ENCODE peak calls at places on chromosomes 16 and 17, in seven cellular contexts. One of them, this sample, is unnamed.
A peak's percentile ranks its signal among the peaks of the same experiment; 100 is the strongest.

GRCh38 chr16:12272264-12272663 is 295.7 kb downstream of the SNX29 start:
- DNase-seq in HepG2: no peak
- DNase-seq in K562: no peak
- DNase-seq in H1: no peak
- DNase-seq in GM12878: no peak
- DNase-seq in SK-N-SH: no peak
- DNase-seq in HCT116: no peak
- DNase-seq in this sample: no peak

GRCh38 chr17:7632492-7632894 is 2.6 kb downstream of the SHBG start:
- DNase-seq in K562: peak; percentile 59
- DNase-seq in HepG2: no peak
- DNase-seq in GM12878: no peak
- DNase-seq in H1: peak; percentile 39
- DNase-seq in SK-N-SH: no peak
- DNase-seq in HCT116: peak; percentile 54
- DNase-seq in this sample: peak; percentile 74

GRCh38 chr17:28726396-28726911 is 421 bp upstream of the TLCD1 start:
- DNase-seq in GM12878: no peak
- DNase-seq in HCT116: peak; percentile 53
- DNase-seq in SK-N-SH: no peak
- DNase-seq in H1: no peak
- DNase-seq in K562: no peak
- DNase-seq in HepG2: peak; percentile 48
- DNase-seq in this sample: peak; percentile 65

GRCh38 chr16:69443809-69444611 is 19.6 kb downstream of the CYB5B start:
- DNase-seq in H1: no peak
- DNase-seq in K562: peak; percentile 39
- DNase-seq in GM12878: no peak
- DNase-seq in HCT116: no peak
- DNase-seq in SK-N-SH: peak; percentile 31
- DNase-seq in HepG2: no peak
- DNase-seq in this sample: no peak

GRCh38 chr17:30332057-30332542 is 1.8 kb downstream of the TMIGD1 start:
- DNase-seq in K562: no peak
- DNase-seq in SK-N-SH: no peak
- DNase-seq in H1: no peak
- DNase-seq in GM12878: peak; percentile 72
- DNase-seq in HCT116: no peak
- DNase-seq in HepG2: peak; percentile 88
- DNase-seq in this sample: no peak

GRCh38 chr17:58575511-58575910 is 61.1 kb upstream of the MTMR4 start:
- DNase-seq in GM12878: no peak
- DNase-seq in SK-N-SH: no peak
- DNase-seq in K562: peak; percentile 32
- DNase-seq in H1: no peak
- DNase-seq in HCT116: peak; percentile 29
- DNase-seq in HepG2: no peak
- DNase-seq in this sample: peak; percentile 83

GRCh38 chr17:38320482-38320881 is 23.3 kb downstream of the GPR179 start:
- DNase-seq in HepG2: no peak
- DNase-seq in SK-N-SH: no peak
- DNase-seq in HCT116: no peak
- DNase-seq in GM12878: no peak
- DNase-seq in K562: no peak
- DNase-seq in H1: no peak
- DNase-seq in this sample: peak; percentile 80

GRCh38 chr17:28592260-28592659 is 6.6 kb downstream of the SPAG5 start:
- DNase-seq in HepG2: no peak
- DNase-seq in HCT116: no peak
- DNase-seq in GM12878: no peak
- DNase-seq in SK-N-SH: no peak
- DNase-seq in H1: no peak
- DNase-seq in K562: no peak
- DNase-seq in this sample: no peak

GRCh38 chr17:75712480-75712879 is 8.8 kb upstream of the ITGB4 start:
- DNase-seq in SK-N-SH: no peak
- DNase-seq in GM12878: no peak
- DNase-seq in HepG2: no peak
- DNase-seq in K562: no peak
- DNase-seq in HCT116: no peak
- DNase-seq in H1: no peak
- DNase-seq in this sample: no peak

DNA sequence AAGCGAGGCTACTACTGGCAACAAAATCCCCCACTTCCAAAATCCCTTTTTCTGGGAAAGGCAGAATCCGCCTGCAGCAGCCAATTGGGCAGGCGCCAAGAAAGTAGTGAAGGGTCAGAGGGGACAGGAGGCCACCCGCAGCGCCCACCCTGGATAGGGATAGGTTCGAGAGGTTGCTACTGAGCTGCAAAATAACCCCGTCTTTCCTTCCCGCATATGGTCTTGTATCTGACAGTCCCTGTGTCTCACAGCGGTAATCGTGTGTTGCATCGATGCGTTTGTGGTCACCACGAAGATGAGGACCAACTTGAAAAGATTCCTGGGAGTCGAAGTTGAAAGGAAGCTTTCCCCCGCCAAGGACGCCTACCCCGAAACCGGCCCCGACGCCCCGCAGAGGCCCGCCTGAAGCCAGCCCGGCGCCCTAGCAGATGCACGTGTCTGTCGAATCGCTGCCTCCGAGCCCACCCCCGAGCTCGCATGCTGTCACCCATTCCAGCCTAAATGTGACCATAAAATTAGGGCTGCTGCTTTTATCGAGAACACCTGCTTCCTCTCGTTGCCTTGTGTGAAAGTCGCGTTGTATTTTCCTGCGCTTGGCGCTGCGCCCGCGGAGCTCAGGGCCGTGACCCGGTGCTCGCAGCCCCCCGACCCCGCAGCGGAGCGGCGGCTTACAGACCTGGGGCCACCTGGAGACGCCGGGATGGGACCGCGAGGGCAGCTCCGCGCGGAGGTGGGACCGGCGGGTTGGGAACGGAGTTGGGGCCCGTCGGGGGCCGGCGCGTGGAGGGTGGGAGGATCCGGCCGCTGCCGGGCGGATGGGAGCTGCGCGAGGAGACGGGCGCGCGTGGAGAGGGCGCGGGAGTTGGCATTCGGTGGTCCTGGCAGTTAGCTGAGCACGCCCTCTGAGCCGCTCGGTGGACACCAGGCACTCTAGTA is at the start of gene CMTM2:
- DNase-seq in HCT116: no peak
- DNase-seq in H1: no peak
- DNase-seq in SK-N-SH: no peak
- DNase-seq in K562: no peak
- DNase-seq in GM12878: no peak
- DNase-seq in HepG2: no peak
- DNase-seq in this sample: no peak
- TF ChIP-seq JUND in HCT116: no peak
- TF ChIP-seq JUND in H1: no peak
- TF ChIP-seq JUND in SK-N-SH: no peak
- TF ChIP-seq JUND in K562: no peak
- TF ChIP-seq JUND in GM12878: no peak
- TF ChIP-seq JUND in HepG2: no peak
- TF ChIP-seq JUND in this sample: no peak

GRCh38 chr16:22788190-22788530 is 25.8 kb upstream of the HS3ST2 start:
- DNase-seq in K562: no peak
- DNase-seq in HCT116: no peak
- DNase-seq in HepG2: no peak
- DNase-seq in H1: no peak
- DNase-seq in GM12878: no peak
- DNase-seq in SK-N-SH: no peak
- DNase-seq in this sample: no peak

GRCh38 chr16:22786691-22787090 is 27.3 kb upstream of the HS3ST2 start:
- DNase-seq in HCT116: no peak
- DNase-seq in HepG2: no peak
- DNase-seq in H1: no peak
- DNase-seq in GM12878: no peak
- DNase-seq in SK-N-SH: no peak
- DNase-seq in K562: no peak
- DNase-seq in this sample: no peak

GRCh38 chr16:22789281-22789945 is 24.5 kb upstream of the HS3ST2 start:
- DNase-seq in HepG2: no peak
- DNase-seq in SK-N-SH: no peak
- DNase-seq in HCT116: no peak
- DNase-seq in K562: no peak
- DNase-seq in GM12878: no peak
- DNase-seq in H1: peak; percentile 13
- DNase-seq in this sample: no peak

GRCh38 chr16:22786284-22786683 is 27.7 kb upstream of the HS3ST2 start:
- DNase-seq in K562: no peak
- DNase-seq in SK-N-SH: no peak
- DNase-seq in HCT116: no peak
- DNase-seq in HepG2: no peak
- DNase-seq in H1: no peak
- DNase-seq in GM12878: no peak
- DNase-seq in this sample: no peak

DNA sequence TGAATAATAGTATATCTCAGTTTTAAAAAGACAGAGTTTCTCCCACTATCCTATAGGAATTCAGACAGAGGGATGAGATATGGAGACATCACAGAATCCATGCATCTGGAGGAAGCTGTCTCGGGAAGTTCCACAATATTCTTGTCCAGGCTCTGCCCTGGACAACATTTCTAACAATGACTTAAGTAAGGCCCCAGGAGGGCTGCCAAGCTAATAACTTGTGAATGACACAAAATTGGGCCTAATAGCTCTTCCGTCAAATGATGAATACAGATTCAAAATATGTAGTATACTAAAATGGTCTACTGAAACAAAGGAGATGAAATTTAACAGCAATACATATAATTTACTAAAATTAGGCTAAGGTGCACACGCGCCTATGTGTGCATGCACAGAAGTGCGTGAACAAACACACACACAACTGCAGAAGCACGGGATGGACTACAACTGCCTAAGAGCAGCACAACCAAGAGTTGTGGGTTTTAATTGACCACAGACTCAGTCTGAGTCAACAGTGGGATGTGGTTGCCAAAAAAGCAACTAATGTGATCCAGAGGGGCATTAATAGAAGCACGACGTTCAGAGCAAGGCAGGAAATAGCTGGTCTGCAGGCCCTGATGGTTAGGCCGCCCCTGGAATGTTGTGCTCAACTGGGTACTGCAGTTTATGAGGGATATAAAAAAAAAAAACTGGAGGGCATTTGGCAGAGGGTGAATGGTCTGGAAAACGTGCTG is 26.3 kb upstream of the HS3ST2 start:
- DNase-seq in K562: no peak
- DNase-seq in HepG2: no peak
- DNase-seq in H1: no peak
- DNase-seq in SK-N-SH: peak; percentile 56
- DNase-seq in HCT116: no peak
- DNase-seq in GM12878: no peak
- DNase-seq in this sample: no peak
- TF ChIP-seq JUND in K562: no peak
- TF ChIP-seq JUND in HepG2: no peak
- TF ChIP-seq JUND in H1: no peak
- TF ChIP-seq JUND in SK-N-SH: peak; percentile 43
- TF ChIP-seq JUND in HCT116: no peak
- TF ChIP-seq JUND in GM12878: no peak
- TF ChIP-seq JUND in this sample: no peak

GRCh38 chr16:53220585-53220984 is 165.8 kb downstream of the CHD9 start:
- DNase-seq in K562: peak; percentile 33
- DNase-seq in HCT116: no peak
- DNase-seq in H1: no peak
- DNase-seq in SK-N-SH: peak; percentile 7
- DNase-seq in HepG2: peak; percentile 20
- DNase-seq in GM12878: no peak
- DNase-seq in this sample: no peak
- TF ChIP-seq JUND in K562: no peak
- TF ChIP-seq JUND in HCT116: no peak
- TF ChIP-seq JUND in H1: no peak
- TF ChIP-seq JUND in SK-N-SH: no peak
- TF ChIP-seq JUND in HepG2: no peak
- TF ChIP-seq JUND in GM12878: no peak
- TF ChIP-seq JUND in this sample: no peak

GRCh38 chr17:9121186-9121820 is 100.0 kb downstream of the NTN1 start:
- DNase-seq in HCT116: no peak
- DNase-seq in K562: no peak
- DNase-seq in SK-N-SH: no peak
- DNase-seq in GM12878: no peak
- DNase-seq in H1: no peak
- DNase-seq in HepG2: no peak
- DNase-seq in this sample: no peak
- TF ChIP-seq JUND in HCT116: no peak
- TF ChIP-seq JUND in K562: no peak
- TF ChIP-seq JUND in SK-N-SH: no peak
- TF ChIP-seq JUND in GM12878: no peak
- TF ChIP-seq JUND in H1: no peak
- TF ChIP-seq JUND in HepG2: no peak
- TF ChIP-seq JUND in this sample: no peak

This sample was measured in T47D.